ENCODE peak calls at places on chromosome 4, in seven cellular contexts. O is GM12878, D is IMR-90, M is HepG2, G is K562, Z is A549, S is H1. L is an unnamed sample.

GRCh38 chr4:125097729-125098128 is 217.0 kb upstream of the FAT4 start:
- DNase-seq in S (no peak), Z (no peak), D (no peak), M (no peak), O (no peak), G (no peak), L (no peak)

GRCh38 chr4:124030038-124030638 is 633.5 kb downstream of the SPRY1 start:
- DNase-seq in Z (no peak), M (no peak), O (no peak), S (no peak), G (no peak), D (no peak), L (no peak)

GRCh38 chr4:56286763-56287162 is 100.5 kb downstream of the AASDH start:
- DNase-seq in S (no peak), D (no peak), M (no peak), Z (no peak), O (no peak), G (no peak), L (no peak)

GRCh38 chr4:71872221-71872620 is 88.3 kb upstream of the GC start:
- DNase-seq in S (no peak), Z (no peak), G (no peak), M (no peak), O (no peak), D (no peak), L (no peak)

GRCh38 chr4:687048-687974 is 1.6 kb downstream of the SLC49A3 start:
- DNase-seq in O (no peak), D (peak), Z (peak), S (no peak), M (peak), G (peak), L (peak)

GRCh38 chr4:76420901-76421581 is at the start of gene CCDC158:
- DNase-seq in M (no peak), Z (peak), O (no peak), S (no peak), G (no peak), D (no peak), L (peak)

GRCh38 chr4:137861682-137862081 is 329.4 kb upstream of the PCDH18 start:
- DNase-seq in D (peak), M (no peak), O (no peak), S (no peak), G (no peak), Z (no peak), L (peak)

GRCh38 chr4:110033994-110034393 is 121.3 kb downstream of the EGF start:
- DNase-seq in G (no peak), S (no peak), M (no peak), O (peak), Z (no peak), D (no peak), L (no peak)

GRCh38 chr4:145868637-145869409 is 69.8 kb downstream of the ZNF827 start:
- DNase-seq in M (no peak), G (no peak), S (no peak), D (peak), Z (no peak), O (no peak), L (no peak)

GRCh38 chr4:73707918-73708577 is 32.3 kb upstream of the CXCL8 start:
- DNase-seq in Z (peak), S (no peak), D (peak), G (peak), M (no peak), O (no peak), L (no peak)

GRCh38 chr4:31647776-31648175 is 927.6 kb downstream of the PCDH7 start:
- DNase-seq in M (no peak), Z (no peak), G (no peak), S (no peak), O (no peak), D (no peak), L (no peak)

GRCh38 chr4:153750197-153750817 is 9.5 kb downstream of the RNF175 start:
- DNase-seq in O (peak), M (peak), Z (peak), D (peak), G (peak), S (no peak), L (peak)

GRCh38 chr4:110514889-110515479 is 39.0 kb downstream of the ENPEP start:
- DNase-seq in Z (no peak), D (peak), O (no peak), G (peak), S (no peak), M (peak), L (peak)

GRCh38 chr4:116357758-116358157 is 727.6 kb downstream of the TRAM1L1 start:
- DNase-seq in S (no peak), D (no peak), Z (no peak), G (no peak), O (no peak), M (peak), L (no peak)

GRCh38 chr4:170374770-170375169 is 285.0 kb upstream of the AADAT start:
- DNase-seq in D (no peak), Z (peak), M (peak), S (peak), G (peak), O (no peak), L (peak)

GRCh38 chr4:13920111-13920875 is 292.8 kb upstream of the BOD1L1 start:
- DNase-seq in D (peak), M (no peak), O (no peak), Z (peak), G (no peak), S (peak), L (no peak)

GRCh38 chr4:26145212-26145611 is 175.6 kb upstream of the RBPJ start:
- DNase-seq in S (no peak), M (peak), O (no peak), Z (no peak), D (no peak), G (no peak), L (no peak)

GRCh38 chr4:83129258-83129657 is 14.7 kb upstream of the PLAC8 start:
- DNase-seq in S (no peak), M (no peak), O (no peak), Z (no peak), G (no peak), D (no peak), L (no peak)

GRCh38 chr4:25020240-25020639 is 10.5 kb downstream of the LGI2 start:
- DNase-seq in M (no peak), S (no peak), O (no peak), G (no peak), Z (peak), D (no peak), L (no peak)

GRCh38 chr4:149161247-149161646 is 654.4 kb downstream of the IQCM start:
- DNase-seq in D (peak), M (no peak), S (no peak), Z (no peak), O (no peak), G (no peak), L (no peak)

GRCh38 chr4:114386637-114387233 is 211.9 kb upstream of the UGT8 start:
- DNase-seq in D (peak), G (no peak), S (no peak), O (peak), Z (no peak), M (peak), L (peak)

GRCh38 chr4:165312506-165312905 is 15.0 kb upstream of the MSMO1 start:
- DNase-seq in O (no peak), S (no peak), G (no peak), Z (no peak), M (no peak), D (peak), L (no peak)

GRCh38 chr4:25861422-25861926 is 1.3 kb downstream of the SEL1L3 start:
- DNase-seq in G (no peak), O (no peak), D (peak), Z (no peak), S (no peak), M (no peak), L (no peak)

GRCh38 chr4:13455411-13455810 is 28.7 kb downstream of the RAB28 start:
- DNase-seq in G (no peak), M (no peak), O (no peak), D (peak), Z (no peak), S (no peak), L (no peak)

GRCh38 chr4:8394125-8394524 is 46.4 kb downstream of the ACOX3 start:
- DNase-seq in G (no peak), M (no peak), O (no peak), Z (no peak), D (peak), S (no peak), L (no peak)

GRCh38 chr4:139950568-139950967 is 203.4 kb downstream of the MAML3 start:
- DNase-seq in M (no peak), Z (no peak), G (no peak), D (no peak), S (no peak), O (peak), L (no peak)
- H3K4me2 ChIP-seq in M (no peak), Z (no peak), G (no peak), D (no peak), S (no peak), O (peak), L (no peak)

GRCh38 chr4:152537881-152538280 is 2.0 kb upstream of the FBXW7 start:
- DNase-seq in M (no peak), G (no peak), S (no peak), O (no peak), Z (no peak), D (no peak), L (no peak)

GRCh38 chr4:152534541-152535231 is 1.2 kb downstream of the FBXW7 start:
- DNase-seq in M (no peak), S (no peak), D (no peak), G (peak), O (no peak), Z (no peak), L (peak)

GRCh38 chr4:152535903-152536544 is at the start of gene FBXW7:
- DNase-seq in O (peak), G (peak), D (peak), Z (peak), M (peak), S (peak), L (peak)

GRCh38 chr4:152535236-152535902 is 523 bp downstream of the FBXW7 start:
- DNase-seq in G (peak), Z (no peak), O (no peak), S (no peak), D (no peak), M (no peak), L (peak)

GRCh38 chr4:152536545-152537182 is 772 bp upstream of the FBXW7 start:
- DNase-seq in S (no peak), G (peak), Z (peak), O (no peak), D (peak), M (peak), L (peak)
- TF ChIP-seq RFX5 in S (no peak), G (no peak), Z (no peak), O (no peak), D (no peak), M (no peak), L (no peak)

DNA sequence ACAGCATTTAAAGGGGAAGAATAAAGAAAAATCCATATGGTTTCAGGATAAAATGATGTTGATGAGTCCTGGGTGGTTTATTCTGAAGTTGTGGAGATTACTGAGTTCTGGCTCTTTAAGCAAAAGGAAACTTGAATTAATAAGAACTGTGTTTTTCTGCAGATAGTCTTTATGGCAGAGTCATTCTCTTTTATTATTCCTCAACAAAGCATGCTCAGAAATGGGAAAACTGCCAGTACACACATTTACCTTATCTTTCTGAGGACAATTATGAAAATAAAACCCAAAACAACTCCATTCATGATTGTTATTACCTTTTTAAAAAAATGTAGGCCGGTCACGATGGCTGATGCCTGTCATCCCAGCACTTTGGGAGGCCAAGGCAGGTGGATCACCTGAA is 58.5 kb downstream of the ADD1 start:
- DNase-seq in G (no peak), D (no peak), Z (no peak), S (no peak), O (no peak), M (no peak), L (no peak)
- TF ChIP-seq RAD21 in G (no peak), D (no peak), Z (no peak), S (no peak), O (no peak), M (no peak), L (no peak)

GRCh38 chr4:11698846-11699590 is 270.3 kb upstream of the HS3ST1 start:
- DNase-seq in S (no peak), G (no peak), O (no peak), M (no peak), Z (no peak), D (peak), L (no peak)
- H3K4me2 ChIP-seq in S (no peak), G (no peak), O (no peak), M (no peak), Z (peak), D (no peak), L (no peak)

DNA sequence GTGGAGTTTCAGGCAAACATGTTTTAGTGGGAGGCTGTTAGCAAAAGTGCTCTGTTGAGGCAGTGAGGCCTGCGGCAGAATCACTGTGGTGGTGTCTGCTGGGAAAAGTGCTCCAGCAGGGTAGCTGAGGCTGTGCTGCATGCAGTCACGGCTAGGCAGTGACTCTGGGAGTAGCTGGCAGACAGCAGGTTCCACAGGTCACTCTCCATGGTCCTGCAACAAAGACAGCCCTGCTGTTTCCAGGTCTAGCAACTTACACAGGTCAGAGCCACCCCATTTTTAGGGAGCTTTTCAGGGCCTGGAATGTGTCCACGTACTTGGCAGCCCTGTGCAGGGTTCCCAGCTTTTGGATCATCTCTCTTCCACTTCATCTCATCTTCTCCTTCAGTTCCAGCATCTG is 184.3 kb downstream of the NAA11 start:
- DNase-seq in D (peak), M (peak), O (no peak), S (peak), Z (no peak), G (no peak), L (no peak)
- TF ChIP-seq RFX5 in D (no peak), M (no peak), O (no peak), S (no peak), Z (no peak), G (no peak), L (no peak)

GRCh38 chr4:100651499-100652165 is 133.8 kb upstream of the EMCN start:
- DNase-seq in G (no peak), S (no peak), Z (no peak), M (no peak), O (no peak), D (no peak), L (no peak)

GRCh38 chr4:100657187-100657586 is 139.4 kb upstream of the EMCN start:
- DNase-seq in Z (no peak), G (no peak), S (no peak), M (no peak), D (no peak), O (no peak), L (no peak)
- TF ChIP-seq RAD21 in Z (no peak), G (no peak), S (no peak), M (no peak), D (no peak), O (no peak), L (no peak)

L was measured in SK-N-SH.